ENCODE peak calls at places on chromosomes 13 and 19, in five cellular contexts. Y, V, B, T and F are unnamed samples.

GRCh38 chr19:48842744-48843162 is 6.5 kb upstream of the HSD17B14 start:
- DNase-seq in Y (peak; percentile 63), B (peak; percentile 50), T (peak; percentile 93), V (peak; percentile 82), F (peak; percentile 64)

GRCh38 chr19:8320564-8321066 is 560 bp downstream of the NDUFA7 start:
- DNase-seq in T (peak; percentile 26), Y (peak; percentile 60), V (peak; percentile 24), B (peak; percentile 45), F (no peak)

GRCh38 chr13:25660996-25661395 is 289.2 kb downstream of the ATP8A2 start:
- DNase-seq in V (no peak), T (peak; percentile 22), Y (no peak), B (no peak), F (no peak)

GRCh38 chr13:110811751-110812110 is 98.2 kb downstream of the ING1 start:
- DNase-seq in B (no peak), V (no peak), T (no peak), Y (no peak), F (no peak)

GRCh38 chr13:95343944-95344343 is 42.7 kb upstream of the ABCC4 start:
- DNase-seq in V (no peak), T (no peak), B (no peak), Y (no peak), F (no peak)

GRCh38 chr19:13463296-13463695 is 43.0 kb downstream of the CACNA1A start:
- DNase-seq in T (peak; percentile 76), V (peak; percentile 81), Y (peak; percentile 35), B (peak; percentile 39), F (peak; percentile 50)

GRCh38 chr19:48945415-48945814 is 9.3 kb upstream of the BAX start:
- DNase-seq in Y (peak; percentile 18), V (no peak), B (no peak), T (no peak), F (no peak)

GRCh38 chr19:33394723-33395560 is 21.4 kb downstream of the CEBPG start:
- DNase-seq in Y (peak; percentile 37), V (no peak), T (no peak), B (no peak), F (no peak)

GRCh38 chr13:111325146-111325890 is 4.9 kb downstream of the TEX29 start:
- DNase-seq in T (no peak), B (no peak), V (no peak), Y (no peak), F (no peak)

GRCh38 chr13:98988277-98988676 is 10.4 kb upstream of the DOCK9 start:
- DNase-seq in V (no peak), Y (no peak), T (no peak), B (no peak), F (no peak)

GRCh38 chr19:12580180-12580694 is 29.0 kb upstream of the ZNF564 start:
- DNase-seq in B (no peak), Y (peak; percentile 68), V (no peak), T (no peak), F (peak; percentile 91)

GRCh38 chr13:41457589-41458186 is 338 bp downstream of the RGCC start:
- DNase-seq in T (peak; percentile 29), B (peak; percentile 8), V (no peak), Y (peak; percentile 27), F (no peak)

GRCh38 chr19:46126086-46126485 is 1.6 kb upstream of the IGFL3 start:
- DNase-seq in V (no peak), Y (peak; percentile 56), B (no peak), T (no peak), F (no peak)

GRCh38 chr19:46125447-46125846 is 959 bp upstream of the IGFL3 start:
- DNase-seq in B (no peak), T (no peak), V (no peak), Y (no peak), F (no peak)

GRCh38 chr19:46124638-46125115 is at the start of gene IGFL3:
- DNase-seq in V (no peak), Y (peak; percentile 58), B (no peak), T (no peak), F (no peak)
- H3K4me3 ChIP-seq in V (no peak within 1 kb of the TSS), Y (no peak within 1 kb of the TSS), B (no peak within 1 kb of the TSS), T (no peak within 1 kb of the TSS), F (no peak within 1 kb of the TSS)

DNA sequence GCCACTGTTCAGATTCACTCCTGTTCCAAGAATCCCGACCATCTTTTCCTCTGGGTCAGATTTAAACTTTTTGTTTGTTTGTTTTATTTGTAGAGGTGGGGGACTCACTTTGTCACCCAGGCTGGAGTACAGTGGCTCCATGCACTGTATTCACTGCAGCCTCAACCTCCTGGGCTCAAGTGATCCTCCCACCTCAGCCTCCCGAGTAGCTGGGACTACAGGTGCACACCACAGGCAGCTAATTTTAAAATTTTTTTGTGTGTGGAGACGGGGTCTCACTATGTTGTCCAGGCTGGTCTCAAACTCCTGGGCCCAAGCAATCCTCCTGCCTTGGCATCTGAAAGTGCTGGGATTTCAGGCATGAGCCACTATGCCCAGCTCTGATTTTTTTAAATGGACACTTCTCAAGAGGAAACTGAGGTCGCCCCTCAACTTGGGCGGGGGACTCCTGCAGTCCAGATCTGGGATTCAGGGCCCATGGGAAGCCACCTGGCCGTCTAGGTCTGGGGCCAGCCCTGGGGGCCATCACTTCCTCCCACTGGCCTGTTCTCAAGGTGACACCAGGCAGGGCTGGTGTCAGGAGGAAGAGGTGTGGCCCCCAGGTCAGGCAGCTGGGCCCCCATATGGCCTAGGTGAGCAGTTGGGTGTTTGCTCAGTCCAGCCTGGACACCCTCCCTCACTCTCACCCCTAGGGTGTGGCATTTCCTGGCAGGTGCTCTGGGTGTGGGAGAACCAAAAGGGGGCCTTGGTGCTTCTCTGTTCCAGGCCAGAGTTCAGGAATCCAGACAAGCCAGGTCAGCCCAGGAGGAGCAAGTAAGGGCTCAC is 1.3 kb downstream of the B3GNT3 start:
- DNase-seq in V (peak; percentile 1), Y (no peak), B (no peak), T (no peak), F (peak; percentile 91)
- H3F3A ChIP-seq in V (no peaks in the 10 kb centered on the region), Y (no peaks in the 10 kb centered on the region), B (no peaks in the 10 kb centered on the region), T (peaks cover 8% of the 10 kb centered on the region), F (peaks cover 6% of the 10 kb centered on the region)

DNA sequence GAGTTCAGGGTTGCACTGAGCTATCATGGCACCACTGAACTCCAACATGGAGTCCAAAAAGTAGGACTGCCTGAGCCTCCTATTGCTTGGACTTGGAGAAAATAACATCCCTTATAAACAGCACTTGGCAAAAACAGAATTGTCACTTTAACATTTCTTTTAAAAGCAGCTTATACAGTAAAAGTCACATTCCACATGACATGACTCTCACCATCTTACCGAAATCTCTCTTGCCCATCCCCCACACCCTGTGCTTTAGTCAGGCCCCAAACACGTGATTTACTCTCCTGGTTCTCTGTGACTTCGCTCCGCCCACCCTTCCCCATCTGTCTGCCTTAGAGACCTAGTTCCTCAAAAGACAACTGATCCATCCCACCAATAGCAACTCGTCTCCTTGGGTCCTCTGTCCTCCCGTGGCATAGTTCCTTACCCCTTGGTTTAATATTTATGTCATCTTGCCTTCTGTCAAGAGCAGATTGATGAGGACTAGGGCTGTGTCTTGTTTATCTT is 4.6 kb downstream of the SAFB start:
- DNase-seq in B (no peak), T (peak; percentile 38), V (peak; percentile 19), Y (peak; percentile 68), F (no peak)
- H4K20me1 ChIP-seq in B (peaks cover 77% of the 10 kb centered on the region), T (peaks cover 82% of the 10 kb centered on the region), V (peaks cover 93% of the 10 kb centered on the region), Y (peaks cover 4% of the 10 kb centered on the region), F (peaks cover 71% of the 10 kb centered on the region)

DNA sequence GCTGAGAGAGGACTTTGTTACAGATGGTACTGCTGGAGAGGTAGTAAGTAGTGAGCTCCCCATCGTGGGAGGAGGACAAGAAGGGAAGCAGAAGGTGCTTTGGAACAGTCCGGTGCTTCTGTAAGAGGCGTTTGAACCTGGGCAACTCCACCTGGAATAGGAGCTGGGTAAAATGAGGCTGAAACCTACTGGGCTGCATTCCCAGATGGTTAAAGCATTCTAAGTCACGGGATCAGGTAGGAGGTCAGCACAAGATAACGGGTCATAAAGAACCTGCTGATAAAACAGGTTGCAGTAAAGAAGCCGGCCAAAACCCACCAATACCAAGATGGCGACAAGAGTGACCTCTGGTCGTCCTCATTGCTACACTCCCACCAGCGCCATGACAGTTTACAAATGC is 5.0 kb downstream of the ANKLE1 start:
- DNase-seq in B (no peak), T (no peak), Y (no peak), V (no peak), F (no peak)
- H3K4me3 ChIP-seq in B (no peak overlapping the region), T (no peak overlapping the region), Y (no peak overlapping the region), V (no peak overlapping the region), F (no peak overlapping the region)

DNA sequence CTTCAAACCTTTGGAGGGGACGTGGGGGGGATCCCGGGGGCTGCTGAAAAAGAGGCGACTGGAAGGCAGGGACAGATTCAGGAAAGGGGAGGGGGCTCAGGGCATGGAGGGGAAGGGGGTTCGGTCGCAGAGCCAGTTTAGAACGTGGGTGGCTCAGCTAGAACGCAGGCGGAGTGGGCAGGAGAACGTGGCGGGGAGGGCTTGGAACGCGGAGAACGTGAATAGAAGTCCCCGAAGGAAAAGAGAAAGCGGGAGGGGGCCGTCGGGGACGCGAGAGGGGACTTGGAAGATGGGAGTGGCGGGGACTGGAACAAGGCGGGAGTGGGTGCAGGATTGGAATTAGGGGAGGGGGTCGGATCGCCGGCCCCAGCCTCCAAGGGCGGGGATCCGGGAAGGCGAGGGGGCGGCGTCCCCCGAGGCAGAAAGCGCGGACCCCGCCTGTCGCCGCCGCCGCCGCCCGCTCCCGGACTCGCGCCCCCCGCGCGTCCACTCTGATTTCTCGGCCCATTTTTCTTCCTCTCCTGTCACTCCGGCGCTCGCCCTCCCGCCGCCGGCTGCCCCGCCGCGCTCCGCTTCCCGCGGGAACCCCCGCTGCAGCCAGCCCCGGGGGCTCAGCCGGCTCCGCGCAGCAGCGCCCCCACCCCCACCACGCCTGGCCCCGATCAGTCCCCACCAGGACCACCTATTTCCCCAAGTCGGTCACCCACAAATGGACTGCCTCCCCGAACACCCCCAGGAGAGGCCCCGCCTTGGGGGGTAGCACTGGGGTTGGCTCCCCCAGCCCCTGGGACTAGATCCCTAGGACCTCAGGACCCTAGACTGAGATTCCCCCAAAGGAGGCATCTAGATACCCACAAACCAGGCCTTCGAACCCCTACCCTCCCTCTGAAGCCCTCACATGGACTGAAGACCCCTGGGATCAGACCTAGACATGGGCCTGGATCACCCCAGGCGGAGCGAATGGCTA is 12.5 kb upstream of the ERFL start:
- DNase-seq in V (no peak), T (peak; percentile 17), Y (peak; percentile 52), B (no peak), F (no peak)
- H3F3A ChIP-seq in V (peaks cover 8% of the 10 kb centered on the region), T (peaks cover 4% of the 10 kb centered on the region), Y (no peaks in the 10 kb centered on the region), B (peaks cover 4% of the 10 kb centered on the region), F (no peaks in the 10 kb centered on the region)